ENCODE peak calls at places on chromosomes 12 and 14, in nine cellular contexts. E is WTC11; J is lower lobe of right lung; F is germinal center; Q is GM20000; L is T-helper 2 cell; M is central memory CD8-positive, alpha-beta T cell; V is MV-4-11; U is psoas muscle. G is an unnamed sample.

GRCh38 chr12:54933381-54933780 is 51.2 kb downstream of the TESPA1 start:
- DNase-seq in E (no peak), Q (no peak), U (no peak), L (no peak), F (no peak), V (peak), M (no peak), J (no peak), G (no peak)

GRCh38 chr12:78120866-78121590 is 290.3 kb downstream of the NAV3 start:
- DNase-seq in U (no peak), L (no peak), E (no peak), J (no peak), V (peak), M (no peak), Q (peak), F (no peak), G (no peak)

GRCh38 chr12:124904306-124905098 is 9.9 kb downstream of the UBC start:
- DNase-seq in L (no peak), J (peak), E (no peak), Q (no peak), F (no peak), M (no peak), U (peak), V (peak), G (no peak)

GRCh38 chr12:77947746-77948145 is 117.1 kb downstream of the NAV3 start:
- DNase-seq in Q (no peak), J (no peak), U (no peak), F (no peak), V (no peak), E (no peak), M (no peak), L (no peak), G (no peak)

GRCh38 chr12:54259194-54260011 is 20.5 kb downstream of the CBX5 start:
- DNase-seq in Q (peak), U (peak), J (peak), M (no peak), L (no peak), E (peak), F (peak), V (no peak), G (no peak)

GRCh38 chr14:52314521-52315354 is 626 bp downstream of the PTGER2 start:
- DNase-seq in Q (peak), L (peak), U (peak), E (peak), M (peak), V (no peak), J (peak), F (peak), G (no peak)

GRCh38 chr14:81589381-81590065 is 55.9 kb upstream of the SEL1L start:
- DNase-seq in U (no peak), F (peak), M (no peak), J (no peak), V (no peak), Q (no peak), E (peak), L (no peak), G (no peak)

GRCh38 chr12:108576660-108577234 is 14.4 kb downstream of the ISCU start:
- DNase-seq in J (no peak), E (no peak), F (no peak), Q (no peak), U (no peak), M (no peak), L (no peak), V (no peak), G (no peak)

GRCh38 chr14:81562818-81563217 is 29.2 kb upstream of the SEL1L start:
- DNase-seq in F (no peak), E (no peak), V (no peak), U (no peak), J (no peak), Q (no peak), L (no peak), M (no peak), G (no peak)

GRCh38 chr14:35287481-35288013 is 4.6 kb upstream of the PSMA6 start:
- DNase-seq in U (no peak), E (no peak), F (no peak), J (no peak), L (peak), Q (no peak), M (no peak), V (no peak), G (no peak)

GRCh38 chr12:20463920-20464524 is 95.7 kb downstream of the PDE3A start:
- DNase-seq in F (no peak), Q (peak), U (no peak), E (no peak), M (no peak), L (no peak), J (no peak), V (no peak), G (no peak)

GRCh38 chr14:65134651-65135579 is 32.6 kb upstream of the MAX start:
- DNase-seq in E (no peak), L (no peak), V (no peak), U (no peak), F (no peak), Q (no peak), M (no peak), J (no peak), G (no peak)

GRCh38 chr12:67082221-67082620 is 186.9 kb upstream of the CAND1 start:
- DNase-seq in J (no peak), U (no peak), M (no peak), F (no peak), L (no peak), V (no peak), E (no peak), Q (no peak), G (no peak)

GRCh38 chr12:77163068-77163810 is 97.9 kb upstream of the E2F7 start:
- DNase-seq in V (no peak), E (no peak), U (no peak), Q (no peak), F (no peak), L (no peak), M (no peak), J (no peak), G (no peak)

GRCh38 chr14:76922599-76922998 is 96.4 kb downstream of the LRRC74A start:
- DNase-seq in Q (no peak), M (no peak), U (no peak), F (no peak), L (no peak), V (no peak), E (no peak), J (no peak), G (no peak)

GRCh38 chr14:103530390-103530789 is 1.4 kb downstream of the TRMT61A start:
- DNase-seq in E (peak), V (peak), U (peak), L (no peak), M (no peak), Q (no peak), F (no peak), J (no peak), G (no peak)

GRCh38 chr12:53006810-53007742 is 820 bp downstream of the EIF4B start:
- DNase-seq in J (peak), U (peak), F (peak), E (peak), V (peak), L (peak), M (peak), Q (peak), G (peak)

GRCh38 chr12:26339976-26340375 is 144.6 kb downstream of the SSPN start:
- DNase-seq in J (no peak), Q (no peak), M (no peak), V (no peak), U (no peak), F (no peak), L (no peak), E (no peak), G (no peak)

GRCh38 chr12:7645395-7646177 is 20.1 kb downstream of the APOBEC1 start:
- DNase-seq in U (no peak), J (no peak), Q (peak), F (peak), L (no peak), E (peak), V (peak), M (no peak), G (no peak)

GRCh38 chr12:78179346-78179745 is 348.7 kb downstream of the NAV3 start:
- DNase-seq in U (no peak), V (no peak), J (no peak), Q (no peak), E (no peak), M (no peak), F (no peak), L (no peak), G (no peak)

GRCh38 chr12:3129301-3130052 is 52.3 kb downstream of the TSPAN9 start:
- DNase-seq in U (no peak), V (peak), Q (no peak), L (no peak), M (no peak), F (no peak), E (no peak), J (no peak), G (peak)